ENCODE peak calls at places on chromosome 2, in ten cellular contexts. One of them, this sample, is unnamed.

GRCh38 chr2:238700122-238700457 is 147.8 kb upstream of the TWIST2 start:
- DNase-seq in naive B cell: no peak
- DNase-seq in lung: peak; percentile 82
- DNase-seq in HCT116: no peak
- DNase-seq in glutamatergic neuron: no peak
- DNase-seq in lower lobe of right lung: peak; percentile 80
- DNase-seq in NCI-H2171 treated with DMSO at 0.1 percent for 48 hours: no peak
- DNase-seq in mesothelial cell of epicardium: no peak
- DNase-seq in stimulated activated CD4-positive, alpha-beta T cell treated with anti-CD3 and anti-CD28 coated beads, Interleukin-4, amount 100 ng/mL, for 1 hour: no peak
- DNase-seq in non-pigmented ciliary epithelial cell: no peak
- DNase-seq in this sample: no peak

GRCh38 chr2:202720226-202720625 is 85.5 kb downstream of the FAM117B start:
- DNase-seq in naive B cell: no peak
- DNase-seq in lung: no peak
- DNase-seq in HCT116: no peak
- DNase-seq in glutamatergic neuron: no peak
- DNase-seq in lower lobe of right lung: no peak
- DNase-seq in NCI-H2171 treated with DMSO at 0.1 percent for 48 hours: no peak
- DNase-seq in mesothelial cell of epicardium: no peak
- DNase-seq in stimulated activated CD4-positive, alpha-beta T cell treated with anti-CD3 and anti-CD28 coated beads, Interleukin-4, amount 100 ng/mL, for 1 hour: no peak
- DNase-seq in non-pigmented ciliary epithelial cell: no peak
- DNase-seq in this sample: no peak

GRCh38 chr2:143823856-143824255 is 694.6 kb downstream of the ARHGAP15 start:
- DNase-seq in naive B cell: no peak
- DNase-seq in lung: no peak
- DNase-seq in HCT116: no peak
- DNase-seq in glutamatergic neuron: no peak
- DNase-seq in lower lobe of right lung: no peak
- DNase-seq in NCI-H2171 treated with DMSO at 0.1 percent for 48 hours: peak; percentile 48
- DNase-seq in mesothelial cell of epicardium: no peak
- DNase-seq in stimulated activated CD4-positive, alpha-beta T cell treated with anti-CD3 and anti-CD28 coated beads, Interleukin-4, amount 100 ng/mL, for 1 hour: no peak
- DNase-seq in non-pigmented ciliary epithelial cell: no peak
- DNase-seq in this sample: no peak

GRCh38 chr2:73205611-73206010 is 3.2 kb downstream of the NOTO start:
- DNase-seq in naive B cell: no peak
- DNase-seq in lung: no peak
- DNase-seq in HCT116: no peak
- DNase-seq in glutamatergic neuron: no peak
- DNase-seq in lower lobe of right lung: no peak
- DNase-seq in NCI-H2171 treated with DMSO at 0.1 percent for 48 hours: no peak
- DNase-seq in mesothelial cell of epicardium: no peak
- DNase-seq in stimulated activated CD4-positive, alpha-beta T cell treated with anti-CD3 and anti-CD28 coated beads, Interleukin-4, amount 100 ng/mL, for 1 hour: no peak
- DNase-seq in non-pigmented ciliary epithelial cell: no peak
- DNase-seq in this sample: no peak

GRCh38 chr2:63078852-63079606 is 28.4 kb downstream of the OTX1 start:
- DNase-seq in naive B cell: no peak
- DNase-seq in lung: no peak
- DNase-seq in HCT116: peak; percentile 23
- DNase-seq in glutamatergic neuron: peak; percentile 20
- DNase-seq in lower lobe of right lung: no peak
- DNase-seq in NCI-H2171 treated with DMSO at 0.1 percent for 48 hours: no peak
- DNase-seq in mesothelial cell of epicardium: no peak
- DNase-seq in stimulated activated CD4-positive, alpha-beta T cell treated with anti-CD3 and anti-CD28 coated beads, Interleukin-4, amount 100 ng/mL, for 1 hour: no peak
- DNase-seq in non-pigmented ciliary epithelial cell: no peak
- DNase-seq in this sample: peak; percentile 18

GRCh38 chr2:239946570-239947311 is 78.4 kb downstream of the NDUFA10 start:
- DNase-seq in naive B cell: no peak
- DNase-seq in lung: no peak
- DNase-seq in HCT116: no peak
- DNase-seq in glutamatergic neuron: no peak
- DNase-seq in lower lobe of right lung: peak; percentile 35
- DNase-seq in NCI-H2171 treated with DMSO at 0.1 percent for 48 hours: no peak
- DNase-seq in mesothelial cell of epicardium: no peak
- DNase-seq in stimulated activated CD4-positive, alpha-beta T cell treated with anti-CD3 and anti-CD28 coated beads, Interleukin-4, amount 100 ng/mL, for 1 hour: no peak
- DNase-seq in non-pigmented ciliary epithelial cell: no peak
- DNase-seq in this sample: no peak

GRCh38 chr2:113828086-113828742 is 61.7 kb upstream of the ACTR3 start:
- DNase-seq in naive B cell: no peak
- DNase-seq in lung: no peak
- DNase-seq in HCT116: no peak
- DNase-seq in glutamatergic neuron: no peak
- DNase-seq in lower lobe of right lung: no peak
- DNase-seq in NCI-H2171 treated with DMSO at 0.1 percent for 48 hours: no peak
- DNase-seq in mesothelial cell of epicardium: no peak
- DNase-seq in stimulated activated CD4-positive, alpha-beta T cell treated with anti-CD3 and anti-CD28 coated beads, Interleukin-4, amount 100 ng/mL, for 1 hour: no peak
- DNase-seq in non-pigmented ciliary epithelial cell: no peak
- DNase-seq in this sample: no peak

GRCh38 chr2:75728614-75729419 is 18.1 kb upstream of the GCFC2 start:
- DNase-seq in naive B cell: no peak
- DNase-seq in lung: no peak
- DNase-seq in HCT116: no peak
- DNase-seq in glutamatergic neuron: no peak
- DNase-seq in lower lobe of right lung: no peak
- DNase-seq in NCI-H2171 treated with DMSO at 0.1 percent for 48 hours: no peak
- DNase-seq in mesothelial cell of epicardium: no peak
- DNase-seq in stimulated activated CD4-positive, alpha-beta T cell treated with anti-CD3 and anti-CD28 coated beads, Interleukin-4, amount 100 ng/mL, for 1 hour: no peak
- DNase-seq in non-pigmented ciliary epithelial cell: no peak
- DNase-seq in this sample: no peak

GRCh38 chr2:54107903-54108615 is 7.4 kb upstream of the ACYP2 start:
- DNase-seq in naive B cell: no peak
- DNase-seq in lung: no peak
- DNase-seq in HCT116: no peak
- DNase-seq in glutamatergic neuron: no peak
- DNase-seq in lower lobe of right lung: no peak
- DNase-seq in NCI-H2171 treated with DMSO at 0.1 percent for 48 hours: peak; percentile 71
- DNase-seq in mesothelial cell of epicardium: no peak
- DNase-seq in stimulated activated CD4-positive, alpha-beta T cell treated with anti-CD3 and anti-CD28 coated beads, Interleukin-4, amount 100 ng/mL, for 1 hour: no peak
- DNase-seq in non-pigmented ciliary epithelial cell: no peak
- DNase-seq in this sample: no peak

GRCh38 chr2:128727914-128728313 is 409.2 kb upstream of the HS6ST1 start:
- DNase-seq in naive B cell: no peak
- DNase-seq in lung: no peak
- DNase-seq in HCT116: no peak
- DNase-seq in glutamatergic neuron: no peak
- DNase-seq in lower lobe of right lung: no peak
- DNase-seq in NCI-H2171 treated with DMSO at 0.1 percent for 48 hours: no peak
- DNase-seq in mesothelial cell of epicardium: no peak
- DNase-seq in stimulated activated CD4-positive, alpha-beta T cell treated with anti-CD3 and anti-CD28 coated beads, Interleukin-4, amount 100 ng/mL, for 1 hour: no peak
- DNase-seq in non-pigmented ciliary epithelial cell: peak; percentile 75
- DNase-seq in this sample: no peak

GRCh38 chr2:70125498-70125898 is 38.2 kb downstream of the PCBP1 start:
- DNase-seq in naive B cell: no peak
- DNase-seq in lung: no peak
- DNase-seq in HCT116: no peak
- DNase-seq in glutamatergic neuron: no peak
- DNase-seq in lower lobe of right lung: no peak
- DNase-seq in NCI-H2171 treated with DMSO at 0.1 percent for 48 hours: no peak
- DNase-seq in mesothelial cell of epicardium: no peak
- DNase-seq in stimulated activated CD4-positive, alpha-beta T cell treated with anti-CD3 and anti-CD28 coated beads, Interleukin-4, amount 100 ng/mL, for 1 hour: no peak
- DNase-seq in non-pigmented ciliary epithelial cell: no peak
- DNase-seq in this sample: no peak

GRCh38 chr2:33121925-33122324 is 175.2 kb downstream of the LTBP1 start:
- DNase-seq in naive B cell: no peak
- DNase-seq in lung: no peak
- DNase-seq in HCT116: no peak
- DNase-seq in glutamatergic neuron: no peak
- DNase-seq in lower lobe of right lung: no peak
- DNase-seq in NCI-H2171 treated with DMSO at 0.1 percent for 48 hours: no peak
- DNase-seq in mesothelial cell of epicardium: no peak
- DNase-seq in stimulated activated CD4-positive, alpha-beta T cell treated with anti-CD3 and anti-CD28 coated beads, Interleukin-4, amount 100 ng/mL, for 1 hour: no peak
- DNase-seq in non-pigmented ciliary epithelial cell: no peak
- DNase-seq in this sample: no peak

This sample was measured in Panc1.